ENCODE peak calls at places on chromosomes 13 and 19, in nine cellular contexts. L is stimulated activated naive CD4-positive, alpha-beta T cell treated with Interleukin-2 at 50 U/mL for 16 hours; W is mucosa of gallbladder; T is amniotic epithelial cell; K is NCI-H187 treated with DMSO at 0.1 percent for 48 hours; I is NCI-H1092; S is activated T-helper 1 cell treated with anti-CD3 and anti-CD28 coated beads, Interleukin-2, amount 50 U/mL, for 16 hours; E is fibroblast of mammary gland; F is CD8-positive, alpha-beta T cell. J is an unnamed sample.

GRCh38 chr19:4609878-4610511 is 29.3 kb upstream of the TNFAIP8L1 start:
- DNase-seq in W (no peak), L (no peak), I (no peak), F (no peak), S (no peak), K (no peak), T (no peak), E (no peak), J (no peak)

GRCh38 chr19:4985551-4985991 is 16.7 kb downstream of the KDM4B start:
- DNase-seq in T (no peak), K (no peak), F (no peak), W (no peak), L (no peak), I (no peak), S (no peak), E (peak), J (no peak)

GRCh38 chr13:34578471-34578870 is 363.6 kb upstream of the NBEA start:
- DNase-seq in L (no peak), F (no peak), S (no peak), K (no peak), E (peak), W (no peak), T (peak), I (no peak), J (no peak)

GRCh38 chr19:4007836-4008539 is 452 bp downstream of the PIAS4 start:
- DNase-seq in E (no peak), T (no peak), K (no peak), W (no peak), L (no peak), S (no peak), F (no peak), I (no peak), J (peak)

GRCh38 chr13:80386592-80386991 is 45.7 kb upstream of the SPRY2 start:
- DNase-seq in I (no peak), T (no peak), F (no peak), W (no peak), K (no peak), S (no peak), E (no peak), L (no peak), J (no peak)

GRCh38 chr13:30156270-30156669 is 151.1 kb downstream of the KATNAL1 start:
- DNase-seq in F (no peak), E (no peak), S (no peak), T (no peak), I (no peak), W (no peak), K (no peak), L (no peak), J (no peak)

GRCh38 chr19:35911790-35912189 is 3.7 kb upstream of the TYROBP start:
- DNase-seq in K (no peak), I (no peak), E (no peak), L (no peak), W (peak), F (no peak), T (peak), S (no peak), J (peak)

GRCh38 chr19:8512115-8512967 is 1.6 kb downstream of the ZNF414 start:
- DNase-seq in E (peak), I (no peak), L (no peak), W (no peak), S (no peak), F (no peak), K (no peak), T (peak), J (no peak)

GRCh38 chr19:4388171-4389063 is 11.9 kb downstream of the SH3GL1 start:
- DNase-seq in S (no peak), K (no peak), W (no peak), L (no peak), E (no peak), F (no peak), I (no peak), T (no peak), J (no peak)

GRCh38 chr19:16039081-16039480 is 37.2 kb upstream of the TPM4 start:
- DNase-seq in S (no peak), I (no peak), K (no peak), E (no peak), F (no peak), T (no peak), L (no peak), W (no peak), J (no peak)

GRCh38 chr13:98576963-98577822 is at the start of gene STK24:
- DNase-seq in S (peak), W (peak), E (peak), T (peak), F (peak), K (no peak), L (peak), I (peak), J (peak)

GRCh38 chr13:49908637-49909036 is 27.5 kb downstream of the SPRYD7 start:
- DNase-seq in L (no peak), W (no peak), T (no peak), S (no peak), F (no peak), E (no peak), K (no peak), I (no peak), J (no peak)

GRCh38 chr13:62510906-62511655 is 1095.4 kb upstream of the PCDH20 start:
- DNase-seq in F (no peak), W (no peak), S (no peak), E (no peak), I (no peak), T (no peak), L (no peak), K (no peak), J (no peak)

GRCh38 chr13:64723735-64724134 is 2506.4 kb downstream of the PCDH9 start:
- DNase-seq in F (no peak), I (no peak), L (no peak), K (no peak), T (peak), W (no peak), S (no peak), E (peak), J (peak)

GRCh38 chr19:10450853-10451609 is 30.7 kb downstream of the PDE4A start:
- DNase-seq in S (no peak), W (no peak), E (no peak), I (no peak), K (no peak), T (no peak), F (no peak), L (no peak), J (no peak)

GRCh38 chr19:55485439-55486011 is 537 bp downstream of the NAT14 start:
- DNase-seq in K (no peak), S (no peak), I (no peak), L (no peak), W (no peak), F (no peak), T (no peak), E (no peak), J (no peak)

GRCh38 chr19:52527954-52528326 is 472 bp downstream of the ZNF808 start:
- DNase-seq in K (no peak), W (no peak), E (peak), T (peak), I (no peak), F (no peak), L (no peak), S (peak), J (no peak)

GRCh38 chr19:45717983-45718650 is 12.6 kb downstream of the FBXO46 start:
- DNase-seq in W (no peak), F (no peak), I (no peak), L (no peak), E (peak), S (no peak), K (no peak), T (peak), J (no peak)

GRCh38 chr13:51066091-51066831 is 44.8 kb downstream of the C13orf42 start:
- DNase-seq in I (no peak), F (no peak), S (no peak), W (no peak), T (no peak), E (no peak), K (no peak), L (no peak), J (peak)

GRCh38 chr13:97934590-97934989 is 18.9 kb upstream of the IPO5 start:
- DNase-seq in L (no peak), E (no peak), I (no peak), K (no peak), F (no peak), W (no peak), T (peak), S (no peak), J (no peak)

GRCh38 chr13:50594276-50594970 is 249.1 kb downstream of the DLEU7 start:
- DNase-seq in K (peak), T (no peak), I (no peak), L (no peak), E (no peak), S (no peak), W (no peak), F (no peak), J (no peak)

GRCh38 chr13:97179501-97179900 is 42.6 kb upstream of the MBNL2 start:
- DNase-seq in I (no peak), W (no peak), S (no peak), T (no peak), K (no peak), L (no peak), F (no peak), E (no peak), J (no peak)

GRCh38 chr19:19817357-19817756 is 4.2 kb downstream of the ZNF506 start:
- DNase-seq in T (no peak), K (no peak), W (no peak), S (peak), F (no peak), E (no peak), I (no peak), L (peak), J (no peak)

GRCh38 chr13:97496511-97496910 is 62.5 kb downstream of the RAP2A start:
- DNase-seq in W (no peak), L (no peak), K (no peak), E (no peak), S (no peak), T (peak), I (no peak), F (no peak), J (no peak)

GRCh38 chr19:6955082-6955481 is 66.1 kb downstream of the MBD3L2B start:
- DNase-seq in E (no peak), S (no peak), F (no peak), W (no peak), L (no peak), K (no peak), I (no peak), T (no peak), J (no peak)

GRCh38 chr13:111115841-111116500 is 861 bp downstream of the ARHGEF7 start:
- DNase-seq in F (no peak), L (no peak), E (peak), S (no peak), K (no peak), T (peak), W (peak), I (no peak), J (peak)

GRCh38 chr13:41751277-41751676 is 209.6 kb downstream of the VWA8 start:
- DNase-seq in T (peak), W (peak), F (no peak), L (no peak), E (peak), I (no peak), K (no peak), S (no peak), J (no peak)

GRCh38 chr13:101424381-101425155 is 8.3 kb upstream of the NALCN start:
- DNase-seq in T (no peak), E (no peak), W (no peak), S (no peak), F (no peak), I (no peak), L (no peak), K (no peak), J (peak)

GRCh38 chr19:4519521-4520277 is 1.4 kb upstream of the PLIN4 start:
- DNase-seq in L (no peak), S (no peak), F (no peak), T (peak), I (no peak), W (no peak), E (no peak), K (no peak), J (peak)

GRCh38 chr19:48719263-48720171 is at the start of gene MAMSTR:
- DNase-seq in I (no peak), T (no peak), K (no peak), S (no peak), L (no peak), E (no peak), F (no peak), W (no peak), J (no peak)

GRCh38 chr13:41418027-41418426 is 39.3 kb upstream of the RGCC start:
- DNase-seq in T (peak), W (no peak), L (no peak), F (no peak), I (no peak), E (peak), K (no peak), S (no peak), J (peak)

GRCh38 chr13:84126671-84127171 is 244.4 kb upstream of the SLITRK1 start:
- DNase-seq in S (no peak), I (peak), W (no peak), T (no peak), E (no peak), F (no peak), L (no peak), K (no peak), J (no peak)

GRCh38 chr19:45668342-45668871 is 386 bp downstream of the GIPR start:
- DNase-seq in W (no peak), E (no peak), L (peak), S (no peak), I (no peak), T (no peak), K (no peak), F (peak), J (no peak)

GRCh38 chr19:3176715-3177501 is 1.7 kb upstream of the S1PR4 start:
- DNase-seq in T (no peak), L (peak), E (peak), F (peak), K (no peak), I (no peak), S (peak), W (no peak), J (peak)

GRCh38 chr19:9839415-9839814 is 4.3 kb downstream of the PIN1 start:
- DNase-seq in L (no peak), E (peak), K (no peak), W (peak), F (no peak), T (peak), S (no peak), I (no peak), J (no peak)

GRCh38 chr19:45069056-45069455 is 7.2 kb downstream of the ZNF296 start:
- DNase-seq in W (no peak), S (no peak), T (peak), I (no peak), L (no peak), F (no peak), K (no peak), E (peak), J (peak)

GRCh38 chr13:113669231-113669870 is 2.3 kb downstream of the GRK1 start:
- DNase-seq in S (no peak), T (no peak), I (no peak), E (no peak), L (no peak), W (no peak), F (no peak), K (no peak), J (no peak)

J was measured in RPMI7951.